ENCODE peak calls at places on chromosomes 7 and 10, in seven cellular contexts. C is transverse colon, P is GM23338, V is endothelial cell of umbilical vein, M is vagina, O is prostate gland, J is sigmoid colon. H is an unnamed sample. For H3K4me1, the result is how much of the 10 kb centered on the place peaks cover.

GRCh38 chr10:116607336-116607735 is 13.4 kb upstream of the PNLIPRP2 start:
- DNase-seq in C (no peak), J (no peak), M (no peak), V (no peak), O (no peak), P (no peak), H (no peak)

GRCh38 chr7:68248973-68249372 is 1252.3 kb downstream of the TYW1 start:
- DNase-seq in M (no peak), J (no peak), P (no peak), V (no peak), C (no peak), O (no peak), H (no peak)

GRCh38 chr10:132391372-132392020 is 5.5 kb upstream of the PWWP2B start:
- DNase-seq in P (no peak), V (no peak), O (no peak), C (peak), M (no peak), J (peak), H (no peak)

GRCh38 chr10:7075110-7075509 is 335.7 kb downstream of the SFMBT2 start:
- DNase-seq in J (no peak), C (no peak), P (no peak), O (no peak), V (no peak), M (no peak), H (no peak)

GRCh38 chr10:58488921-58489320 is 23.8 kb upstream of the BICC1 start:
- DNase-seq in C (no peak), J (no peak), V (no peak), O (no peak), P (no peak), M (no peak), H (no peak)

GRCh38 chr7:42843209-42843800 is 68.6 kb downstream of the C7orf25 start:
- DNase-seq in M (no peak), J (peak), V (peak), O (peak), P (peak), C (peak), H (no peak)

GRCh38 chr10:26437637-26438461 is at the start of gene APBB1IP:
- DNase-seq in C (peak), V (no peak), O (no peak), P (peak), J (peak), M (no peak), H (peak)

GRCh38 chr10:79221110-79222051 is 125.9 kb upstream of the PPIF start:
- DNase-seq in O (peak), C (peak), M (no peak), J (peak), P (peak), V (peak), H (peak)

GRCh38 chr10:110358869-110359629 is 54.3 kb upstream of the SMNDC1 start:
- DNase-seq in C (no peak), V (no peak), M (no peak), J (no peak), O (peak), P (peak), H (peak)

GRCh38 chr10:107095125-107095524 is 69.4 kb downstream of the SORCS1 start:
- DNase-seq in M (no peak), O (no peak), C (no peak), P (no peak), V (no peak), J (no peak), H (no peak)

GRCh38 chr7:8833355-8833754 is 399.9 kb downstream of the NXPH1 start:
- DNase-seq in P (no peak), C (no peak), J (no peak), M (no peak), V (no peak), O (no peak), H (no peak)

GRCh38 chr7:55517191-55517633 is 55.1 kb downstream of the VOPP1 start:
- DNase-seq in J (no peak), C (no peak), P (no peak), M (no peak), V (no peak), O (no peak), H (no peak)
- TF ChIP-seq POLR2AphosphoS5 in J (no peak), C (no peak), P (no peak), M (no peak), V (no peak), O (no peak), H (no peak)

GRCh38 chr10:119415536-119416527 is 126.7 kb downstream of the RGS10 start:
- DNase-seq in M (no peak), P (no peak), J (no peak), O (no peak), C (no peak), V (no peak), H (no peak)
- H3K4me1 ChIP-seq in M (under half), P (under half), J (under half), O (under half), C (under half), V (under half), H (under half)

DNA sequence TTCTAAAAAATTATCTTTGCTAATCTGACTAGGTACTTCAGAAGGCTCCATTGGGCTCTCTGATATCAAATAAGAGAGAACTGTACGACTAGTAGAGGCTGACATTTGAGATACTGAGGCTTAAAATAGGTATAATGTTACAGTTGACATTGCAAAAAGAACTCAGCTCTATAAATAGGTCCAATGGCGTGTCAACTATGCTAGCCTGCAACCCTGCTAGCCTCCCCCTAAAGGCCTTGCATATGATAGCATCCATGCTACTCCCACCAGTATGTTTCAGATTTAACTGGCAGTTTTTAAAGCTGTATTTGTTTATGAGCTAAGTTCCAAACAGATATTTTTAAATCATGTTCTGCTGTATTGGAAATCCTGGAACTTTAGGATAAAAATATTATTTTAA is at the start of gene PPP1R3A:
- DNase-seq in C (no peak), P (peak), V (no peak), J (no peak), M (no peak), O (no peak), H (no peak)
- H3K27ac ChIP-seq in C (no peak), P (no peak), V (no peak), J (no peak), M (no peak), O (no peak), H (no peak)

DNA sequence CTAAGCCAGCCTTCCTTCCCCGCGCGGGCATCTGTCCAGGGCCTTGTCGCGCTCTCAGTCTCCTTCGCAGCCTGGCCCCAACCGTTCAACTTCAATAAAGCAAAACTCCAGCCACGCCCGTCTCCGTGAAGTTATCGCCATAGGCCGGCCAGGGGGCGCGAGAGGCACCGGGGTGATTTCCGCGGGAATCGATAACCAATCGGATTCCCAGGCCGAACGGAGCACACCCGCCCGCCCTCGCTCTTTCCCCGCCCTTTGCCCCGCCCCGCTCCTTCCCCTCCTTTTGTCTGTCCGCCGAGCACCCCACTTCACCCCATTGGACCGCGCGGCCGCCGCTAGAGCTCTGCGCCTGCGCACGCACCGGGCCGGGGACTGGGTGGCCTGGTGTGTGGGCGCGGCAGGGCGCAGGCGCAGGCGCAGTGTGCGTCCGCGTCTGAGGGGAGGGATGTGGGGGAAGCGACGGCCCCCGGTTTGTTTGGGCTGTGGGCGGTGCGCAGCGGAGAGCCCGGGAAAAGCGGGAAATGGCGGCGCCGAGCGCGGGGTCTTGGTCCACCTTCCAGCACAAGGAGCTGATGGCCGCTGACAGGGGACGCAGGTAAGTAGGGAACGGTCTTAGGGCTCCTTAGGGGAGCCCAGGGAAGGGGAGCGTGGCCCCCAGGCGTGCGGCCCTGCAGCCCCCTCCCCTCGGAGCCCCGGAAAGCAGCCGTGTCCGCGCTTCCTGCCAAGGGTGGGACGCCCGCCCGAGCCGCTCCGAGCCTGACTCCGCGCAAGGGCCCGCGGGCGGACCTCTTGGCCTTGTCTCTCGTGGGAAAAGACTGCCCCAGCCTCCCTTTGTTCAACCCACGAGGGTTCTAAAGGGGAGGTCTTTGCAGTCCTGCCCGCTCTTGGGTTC is at the start of gene CASP2:
- DNase-seq in P (peak), J (peak), V (peak), O (peak), C (peak), M (peak), H (peak)
- TF ChIP-seq POLR2AphosphoS5 in P (peak), J (peak), V (peak), O (peak), C (peak), M (peak), H (peak)

DNA sequence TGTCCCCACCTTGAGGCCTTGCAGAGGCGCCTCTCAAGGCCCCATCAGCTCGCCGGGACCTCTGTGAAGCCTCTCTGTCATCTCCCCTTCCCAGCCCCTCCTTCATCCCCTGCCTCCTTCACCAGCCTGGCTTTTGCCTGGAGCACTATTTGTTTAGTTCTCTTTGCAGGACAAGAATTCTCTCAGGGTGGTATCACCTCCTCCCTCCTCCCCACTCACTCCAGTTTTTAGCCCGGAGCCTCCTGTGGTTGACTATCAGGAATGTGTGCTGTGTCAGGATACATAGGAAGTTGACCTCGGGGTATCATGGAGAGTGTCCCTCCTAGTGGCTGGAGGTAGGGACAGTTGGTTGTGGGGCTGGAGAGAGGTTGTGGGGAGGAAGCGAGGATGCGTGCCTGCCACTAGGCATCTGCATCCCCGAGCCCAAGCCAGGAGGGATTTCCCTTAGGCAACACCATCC is 89.8 kb upstream of the ANLN start:
- DNase-seq in J (peak), M (no peak), O (no peak), V (no peak), C (no peak), P (no peak), H (no peak)
- H3K4me1 ChIP-seq in J (under half), M (under half), O (under half), V (under half), C (under half), P (under half), H (under half)